ENCODE peak calls at places on chromosomes 11 and 22, in six cellular contexts. R, A, D, M, U and K are unnamed samples.

GRCh38 chr11:131064373-131064991 is 148.2 kb upstream of the SNX19 start:
- DNase-seq in R (peak; percentile 85), D (peak; percentile 59), A (peak; percentile 59), M (no peak), U (no peak), K (peak; percentile 25)

GRCh38 chr22:48346911-48347310 is 1480.8 kb downstream of the BRD1 start:
- DNase-seq in R (no peak), A (no peak), D (no peak), M (no peak), U (no peak), K (no peak)

GRCh38 chr11:130209944-130210854 is 50.6 kb downstream of the ST14 start:
- DNase-seq in U (no peak), D (no peak), M (no peak), R (no peak), A (peak; percentile 12), K (no peak)

GRCh38 chr22:32810241-32811133 is 9.0 kb downstream of the TIMP3 start:
- DNase-seq in U (no peak), D (no peak), A (no peak), R (no peak), M (no peak), K (no peak)

GRCh38 chr11:17067417-17067816 is 10.1 kb downstream of the RPS13 start:
- DNase-seq in M (no peak), U (no peak), D (no peak), R (no peak), A (no peak), K (no peak)

GRCh38 chr11:118145285-118146227 is 7.1 kb downstream of the SCN4B start:
- DNase-seq in U (peak; percentile 93), A (peak; percentile 91), M (peak; percentile 80), D (peak; percentile 81), R (peak; percentile 84), K (peak; percentile 87)

GRCh38 chr11:77205467-77206263 is 77.6 kb downstream of the MYO7A start:
- DNase-seq in R (no peak), M (no peak), U (no peak), D (no peak), A (no peak), K (no peak)

GRCh38 chr22:41699264-41700104 is at the start of gene MEI1:
- DNase-seq in D (peak; percentile 85), U (peak; percentile 96), M (peak; percentile 89), R (no peak), A (peak; percentile 44), K (peak; percentile 87)

GRCh38 chr11:113198907-113199660 is 115.3 kb upstream of the TTC12 start:
- DNase-seq in A (no peak), U (no peak), M (no peak), R (no peak), D (no peak), K (no peak)
- H3K9me3 ChIP-seq in A (no peaks in the 10 kb centered on the region), U (no peaks in the 10 kb centered on the region), M (no peaks in the 10 kb centered on the region), R (no peaks in the 10 kb centered on the region), D (no peaks in the 10 kb centered on the region), K (no peaks in the 10 kb centered on the region)

DNA sequence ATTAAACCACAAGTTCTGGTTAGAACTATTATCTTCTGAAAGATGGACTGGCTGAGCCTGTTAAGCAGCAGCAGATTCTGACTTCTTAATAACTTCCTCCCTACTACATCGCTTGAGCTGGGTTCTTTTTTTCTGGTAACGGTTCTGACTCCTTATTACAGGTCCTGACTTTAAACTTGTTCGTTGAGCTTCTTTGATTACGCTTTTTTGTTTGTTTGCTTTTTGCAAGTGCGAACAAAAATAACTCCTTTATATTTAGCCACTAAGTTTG is 1.1 kb downstream of the CBL start:
- DNase-seq in D (no peak), U (no peak), M (peak; percentile 20), A (no peak), R (peak; percentile 49), K (no peak)
- H3K27ac ChIP-seq in D (no peak overlapping the region), U (peak overlapping the region; percentile 82), M (peak overlapping the region; percentile 91), A (peak overlapping the region; percentile 97), R (peak overlapping the region; percentile 77), K (peak overlapping the region; percentile 99)

DNA sequence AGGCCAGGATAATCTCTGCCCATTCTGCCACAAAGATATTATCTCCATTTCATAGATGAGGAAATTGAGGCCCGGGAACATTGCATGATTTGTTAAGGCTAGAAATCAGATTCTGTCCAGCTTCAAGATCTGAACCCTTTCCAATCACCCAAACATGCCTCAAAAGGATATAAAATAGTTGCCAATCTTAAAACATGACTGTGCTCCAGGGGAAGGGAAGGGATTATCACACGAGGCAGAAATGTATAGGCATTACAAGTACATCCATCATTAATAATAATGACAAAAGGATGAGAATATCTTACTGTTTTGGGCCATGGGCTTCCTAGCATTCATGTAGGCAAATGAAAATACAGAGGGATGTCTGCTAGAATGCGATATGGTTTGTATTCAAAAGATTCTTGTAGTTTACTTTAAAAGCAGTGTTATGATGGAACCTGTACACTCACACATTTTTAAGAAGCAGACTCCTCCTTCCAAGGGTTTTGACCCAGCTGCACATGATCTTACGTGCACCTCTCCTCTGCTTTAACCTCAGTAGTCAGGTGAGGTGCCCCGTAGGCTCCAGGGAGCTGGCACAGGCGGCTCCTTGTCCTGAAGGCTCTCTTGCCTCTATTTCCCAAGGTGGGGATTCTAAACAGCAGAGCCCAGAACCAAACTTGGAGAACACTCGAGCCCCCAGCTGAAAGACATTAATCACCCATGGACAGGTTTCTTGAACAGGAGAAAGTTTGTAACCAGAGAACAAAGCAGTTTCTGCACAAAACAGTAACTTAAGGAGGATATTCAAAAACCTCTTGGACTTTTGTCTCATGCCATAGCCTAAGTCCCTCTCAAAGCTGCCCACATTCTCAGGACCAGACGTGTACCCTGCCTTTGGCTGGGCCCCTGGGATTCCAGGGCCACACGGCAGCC is 36.0 kb downstream of the PARVA start:
- DNase-seq in R (no peak), D (no peak), M (no peak), A (no peak), U (no peak), K (no peak)
- H3K4me1 ChIP-seq in R (no peaks in the 10 kb centered on the region), D (no peaks in the 10 kb centered on the region), M (no peaks in the 10 kb centered on the region), A (no peaks in the 10 kb centered on the region), U (peaks cover 22% of the 10 kb centered on the region), K (peaks cover 82% of the 10 kb centered on the region)

DNA sequence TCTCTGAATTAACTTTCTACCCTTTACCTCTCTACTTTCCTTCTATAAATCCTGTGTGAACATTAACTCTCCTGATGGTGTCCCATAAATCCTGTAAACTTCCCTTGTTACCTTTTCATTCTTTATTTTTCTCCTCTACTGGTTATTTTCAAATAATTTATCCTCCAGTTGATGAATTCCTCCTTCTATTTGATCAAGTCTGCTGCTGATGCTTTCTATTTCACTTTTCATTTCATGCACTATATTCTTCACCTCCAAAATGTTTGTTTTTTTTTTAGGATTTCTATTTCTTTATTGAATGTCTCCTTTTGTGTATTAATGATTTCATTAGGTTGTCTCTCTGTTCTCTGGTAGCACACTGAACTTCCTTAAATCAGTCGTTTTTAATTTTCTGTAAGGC is 68.6 kb downstream of the KCNQ1OT1 start:
- DNase-seq in D (no peak), U (no peak), R (no peak), A (no peak), M (no peak), K (no peak)
- H3K9me3 ChIP-seq in D (no peaks in the 10 kb centered on the region), U (peaks cover 23% of the 10 kb centered on the region), R (peaks cover 38% of the 10 kb centered on the region), A (peaks cover 21% of the 10 kb centered on the region), M (peaks cover 9% of the 10 kb centered on the region), K (peaks cover 86% of the 10 kb centered on the region)

GRCh38 chr11:65613091-65613928 is 711 bp downstream of the MAP3K11 start:
- DNase-seq in D (no peak), A (peak; percentile 51), M (no peak), U (no peak), R (peak; percentile 57), K (no peak)

GRCh38 chr11:65617136-65617850 is 1.7 kb downstream of the PCNX3 start:
- DNase-seq in A (no peak), U (no peak), M (no peak), R (no peak), D (no peak), K (no peak)

GRCh38 chr11:65616575-65617001 is 1.0 kb downstream of the PCNX3 start:
- DNase-seq in M (no peak), R (no peak), A (no peak), U (no peak), D (no peak), K (no peak)

GRCh38 chr11:65615950-65616574 is 486 bp downstream of the PCNX3 start:
- DNase-seq in A (no peak), M (no peak), D (no peak), R (peak; percentile 84), U (no peak), K (peak; percentile 58)

GRCh38 chr11:65615229-65615949 is at the start of gene PCNX3:
- DNase-seq in A (peak; percentile 100), U (peak; percentile 100), M (peak; percentile 100), R (peak; percentile 100), D (peak; percentile 100), K (peak; percentile 100)
- H3K27ac ChIP-seq in A (peak within 1 kb of the TSS; percentile 97), U (peak within 1 kb of the TSS; percentile 96), M (peak within 1 kb of the TSS; percentile 98), R (peak within 1 kb of the TSS; percentile 83), D (peak within 1 kb of the TSS; percentile 89), K (peak within 1 kb of the TSS; percentile 94)

GRCh38 chr11:73106347-73106746 is 35.8 kb downstream of the FCHSD2 start:
- DNase-seq in R (no peak), D (no peak), U (no peak), A (no peak), M (no peak), K (no peak)

GRCh38 chr11:73113426-73113825 is 28.7 kb downstream of the FCHSD2 start:
- DNase-seq in U (no peak), R (no peak), M (no peak), D (no peak), A (no peak), K (no peak)

DNA sequence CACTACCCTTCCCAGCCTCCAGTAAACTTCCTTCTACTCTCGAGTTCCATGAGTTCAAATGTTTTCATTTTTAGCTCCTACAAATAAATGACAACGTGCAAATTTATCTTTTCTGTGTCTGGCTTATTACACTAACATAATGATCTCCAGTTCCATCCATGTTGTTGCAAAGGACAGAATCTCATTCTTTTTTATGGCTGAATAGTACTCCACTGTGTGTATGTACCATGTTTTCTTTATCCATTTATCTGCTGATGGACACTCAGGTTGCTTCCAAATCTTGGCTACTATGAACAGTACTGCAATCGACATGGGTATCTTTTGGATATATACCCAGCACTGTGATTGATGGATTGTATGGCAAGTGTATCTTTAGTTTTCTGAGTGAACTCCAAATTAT is 34.5 kb downstream of the FCHSD2 start:
- DNase-seq in D (no peak), R (no peak), U (no peak), M (no peak), A (no peak), K (no peak)
- H3K4me1 ChIP-seq in D (no peaks in the 10 kb centered on the region), R (peaks cover 37% of the 10 kb centered on the region), U (no peaks in the 10 kb centered on the region), M (no peaks in the 10 kb centered on the region), A (no peaks in the 10 kb centered on the region), K (no peaks in the 10 kb centered on the region)

DNA sequence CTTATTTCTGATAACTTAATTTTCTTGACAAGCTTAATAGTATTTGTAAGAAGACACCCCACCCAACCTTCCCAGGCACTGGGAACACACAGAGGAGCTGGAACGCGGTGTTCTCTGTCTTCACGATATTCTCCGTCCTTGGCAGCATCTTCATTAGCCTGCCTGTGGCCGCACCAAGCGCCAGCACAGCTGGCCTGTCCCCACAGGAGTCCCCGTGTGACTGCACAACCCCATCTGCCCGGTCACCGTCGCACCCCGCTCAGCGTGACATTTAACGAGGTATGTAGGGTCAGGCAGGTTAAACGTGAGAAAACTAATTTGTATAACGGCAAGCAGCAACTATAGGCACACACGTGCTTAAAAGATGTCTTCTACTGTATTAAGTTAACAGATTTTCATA is 293.3 kb downstream of the BRD1 start:
- DNase-seq in A (no peak), R (no peak), M (no peak), D (no peak), U (peak; percentile 57), K (no peak)
- H3K9me3 ChIP-seq in A (no peaks in the 10 kb centered on the region), R (no peaks in the 10 kb centered on the region), M (no peaks in the 10 kb centered on the region), D (no peaks in the 10 kb centered on the region), U (no peaks in the 10 kb centered on the region), K (peaks cover 7% of the 10 kb centered on the region)